ENCODE peak calls at places on chromosomes 6 and 20, in nine cellular contexts. A is right lobe of liver, W is progenitor cell of endocrine pancreas, G is GM23338, R is Calu3, Z is cardiac muscle cell, Q is OCI-LY7, P is BJ, F is GM12865. I is an unnamed sample.

GRCh38 chr6:112946051-112946450 is 598.9 kb downstream of the RFPL4B start:
- DNase-seq in A (no peak), W (no peak), G (no peak), R (no peak), Z (no peak), Q (no peak), P (no peak), F (no peak), I (no peak)

GRCh38 chr6:7235712-7236311 is 77.2 kb downstream of the SSR1 start:
- DNase-seq in A (no peak), W (no peak), G (no peak), R (peak; percentile 34), Z (no peak), Q (no peak), P (no peak), F (no peak), I (no peak)

GRCh38 chr6:410555-411395 is 19.2 kb downstream of the IRF4 start:
- DNase-seq in A (no peak), W (no peak), G (no peak), R (no peak), Z (no peak), Q (no peak), P (no peak), F (peak; percentile 50), I (no peak)

GRCh38 chr20:10218536-10219451 is at the start of gene SNAP25:
- DNase-seq in A (peak; percentile 27), W (peak; percentile 54), G (peak; percentile 96), R (peak; percentile 64), Z (peak; percentile 95), Q (no peak), P (no peak), F (peak; percentile 46), I (peak; percentile 30)

GRCh38 chr6:44217332-44218143 is 812 bp downstream of the MYMX start:
- DNase-seq in A (peak; percentile 85), W (no peak), G (peak; percentile 56), R (peak; percentile 26), Z (no peak), Q (no peak), P (no peak), F (no peak), I (peak; percentile 8)

GRCh38 chr6:151044465-151045441 is 179.3 kb downstream of the MTHFD1L start:
- DNase-seq in A (peak; percentile 89), W (no peak), G (peak; percentile 26), R (peak; percentile 85), Z (no peak), Q (no peak), P (peak; percentile 58), F (no peak), I (no peak)

GRCh38 chr6:51398793-51399192 is 580.1 kb downstream of the TFAP2B start:
- DNase-seq in A (no peak), W (no peak), G (no peak), R (peak; percentile 37), Z (no peak), Q (no peak), P (no peak), F (peak; percentile 52), I (no peak)

GRCh38 chr20:61880706-61881105 is 185.0 kb downstream of the TAF4 start:
- DNase-seq in A (no peak), W (no peak), G (no peak), R (no peak), Z (no peak), Q (no peak), P (no peak), F (no peak), I (no peak)

GRCh38 chr6:21371676-21372161 is 221.8 kb upstream of the SOX4 start:
- DNase-seq in A (no peak), W (no peak), G (no peak), R (no peak), Z (peak; percentile 36), Q (no peak), P (peak; percentile 78), F (no peak), I (no peak)

GRCh38 chr20:20318318-20319161 is 49.4 kb upstream of the INSM1 start:
- DNase-seq in A (no peak), W (no peak), G (no peak), R (no peak), Z (no peak), Q (no peak), P (no peak), F (no peak), I (no peak)

GRCh38 chr6:170101281-170102035 is 189.4 kb downstream of the DLL1 start:
- DNase-seq in A (no peak), W (no peak), G (no peak), R (no peak), Z (no peak), Q (no peak), P (no peak), F (no peak), I (no peak)

GRCh38 chr20:53539516-53539915 is 54.1 kb downstream of the ZNF217 start:
- DNase-seq in A (no peak), W (no peak), G (no peak), R (no peak), Z (no peak), Q (no peak), P (no peak), F (no peak), I (no peak)

GRCh38 chr6:82711105-82711829 is 347.6 kb downstream of the TPBG start:
- DNase-seq in A (no peak), W (no peak), G (no peak), R (no peak), Z (no peak), Q (no peak), P (no peak), F (no peak), I (no peak)

GRCh38 chr6:119237177-119237715 is 112.3 kb downstream of the MAN1A1 start:
- DNase-seq in A (no peak), W (no peak), G (peak; percentile 10), R (no peak), Z (no peak), Q (no peak), P (no peak), F (no peak), I (no peak)

GRCh38 chr20:47126374-47126705 is 230.2 kb downstream of the ZMYND8 start:
- DNase-seq in A (no peak), W (no peak), G (no peak), R (no peak), Z (no peak), Q (no peak), P (no peak), F (no peak), I (no peak)

GRCh38 chr20:3175270-3175669 is 1.9 kb upstream of the LZTS3 start:
- DNase-seq in A (no peak), W (no peak), G (no peak), R (no peak), Z (no peak), Q (no peak), P (no peak), F (no peak), I (no peak)
- TF ChIP-seq CTCF in A (no peak), W (no peak), G (no peak), R (no peak), Z (no peak), Q (no peak), P (no peak), F (no peak), I (no peak)

DNA sequence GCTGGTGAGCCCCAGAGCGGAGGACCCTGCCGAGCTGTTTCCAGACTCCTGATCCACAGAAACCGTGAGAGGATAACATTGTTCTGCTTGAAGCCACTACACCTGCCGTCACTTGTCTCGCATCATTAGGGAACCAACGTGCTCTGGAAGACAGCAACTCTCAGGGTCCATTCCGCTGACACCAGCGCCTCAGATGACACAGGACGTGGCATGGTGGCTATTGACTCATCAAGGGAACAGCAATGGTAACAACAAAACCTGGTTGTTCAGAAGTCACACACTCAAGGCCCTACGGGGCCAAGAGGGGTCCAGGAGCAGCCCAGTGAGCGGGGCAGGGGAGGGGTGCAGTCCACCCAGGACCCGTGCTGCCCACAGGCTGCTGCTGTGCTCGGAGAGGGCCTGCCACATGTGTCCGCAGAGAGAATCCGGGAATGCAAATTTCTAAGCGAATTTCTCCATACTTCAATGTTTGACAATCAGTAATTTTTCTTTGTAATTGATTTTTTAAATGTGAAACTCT is 110.4 kb downstream of the TTLL2 start:
- DNase-seq in A (no peak), W (no peak), G (no peak), R (no peak), Z (no peak), Q (no peak), P (no peak), F (no peak), I (no peak)
- TF ChIP-seq CTCF in A (no peak), W (no peak), G (no peak), R (no peak), Z (no peak), Q (no peak), P (no peak), F (no peak), I (no peak)

GRCh38 chr6:80329496-80329895 is 223.0 kb downstream of the BCKDHB start:
- DNase-seq in A (no peak), W (no peak), G (peak; percentile 23), R (no peak), Z (no peak), Q (no peak), P (no peak), F (no peak), I (no peak)

GRCh38 chr6:80333342-80333741 is 226.9 kb downstream of the BCKDHB start:
- DNase-seq in A (no peak), W (no peak), G (no peak), R (no peak), Z (no peak), Q (no peak), P (no peak), F (no peak), I (no peak)

GRCh38 chr6:80335061-80335660 is 228.7 kb downstream of the BCKDHB start:
- DNase-seq in A (no peak), W (no peak), G (no peak), R (no peak), Z (no peak), Q (no peak), P (no peak), F (no peak), I (no peak)

GRCh38 chr6:80332013-80332412 is 225.5 kb downstream of the BCKDHB start:
- DNase-seq in A (no peak), W (no peak), G (no peak), R (no peak), Z (no peak), Q (no peak), P (no peak), F (no peak), I (no peak)

GRCh38 chr6:80331522-80331921 is 225.1 kb downstream of the BCKDHB start:
- DNase-seq in A (no peak), W (no peak), G (no peak), R (no peak), Z (no peak), Q (no peak), P (no peak), F (no peak), I (no peak)
- TF ChIP-seq CTCF in A (no peak), W (no peak), G (no peak), R (no peak), Z (no peak), Q (no peak), P (no peak), F (no peak), I (no peak)

GRCh38 chr6:36073587-36073986 is 46.0 kb downstream of the MAPK14 start:
- DNase-seq in A (no peak), W (no peak), G (no peak), R (no peak), Z (no peak), Q (no peak), P (no peak), F (no peak), I (no peak)
- TF ChIP-seq CTCF in A (no peak), W (no peak), G (no peak), R (no peak), Z (no peak), Q (peak; percentile 31), P (no peak), F (no peak), I (no peak)

I was measured in GM20000.